ENCODE peak calls at places on chromosome 20, in seven cellular contexts. G, C, R, K, D, T and I are unnamed samples.

GRCh38 chr20:25320035-25320800 is 70.4 kb downstream of the ABHD12 start:
- DNase-seq in G (no peak), C (peak), R (peak), K (no peak), D (no peak), T (peak), I (no peak)

GRCh38 chr20:20679306-20679705 is 33.1 kb downstream of the RALGAPA2 start:
- DNase-seq in G (no peak), C (no peak), R (no peak), K (no peak), D (no peak), T (no peak), I (no peak)

GRCh38 chr20:31835977-31836852 is 9.2 kb downstream of the FOXS1 start:
- DNase-seq in G (peak), C (peak), R (peak), K (peak), D (peak), T (no peak), I (no peak)

GRCh38 chr20:37816003-37816402 is 86.9 kb upstream of the VSTM2L start:
- DNase-seq in G (no peak), C (no peak), R (no peak), K (no peak), D (no peak), T (no peak), I (no peak)

GRCh38 chr20:36573103-36573797 is at the start of gene TGIF2:
- DNase-seq in G (peak), C (peak), R (peak), K (peak), D (peak), T (peak), I (peak)

GRCh38 chr20:33433465-33433864 is 10.1 kb downstream of the SNTA1 start:
- DNase-seq in G (no peak), C (no peak), R (no peak), K (peak), D (no peak), T (no peak), I (no peak)

GRCh38 chr20:39318911-39319310 is 356.8 kb downstream of the DHX35 start:
- DNase-seq in G (no peak), C (no peak), R (no peak), K (no peak), D (no peak), T (no peak), I (no peak)

GRCh38 chr20:10661261-10661660 is 12.5 kb downstream of the JAG1 start:
- DNase-seq in G (no peak), C (no peak), R (no peak), K (no peak), D (no peak), T (no peak), I (no peak)

GRCh38 chr20:60361761-60362410 is 403.7 kb downstream of the CDH26 start:
- DNase-seq in G (no peak), C (no peak), R (no peak), K (no peak), D (no peak), T (no peak), I (no peak)

GRCh38 chr20:20130399-20130798 is 78.1 kb downstream of the CFAP61 start:
- DNase-seq in G (peak), C (no peak), R (no peak), K (no peak), D (no peak), T (no peak), I (no peak)

GRCh38 chr20:572752-573151 is 29.2 kb upstream of the CSNK2A1 start:
- DNase-seq in G (no peak), C (no peak), R (no peak), K (peak), D (no peak), T (no peak), I (no peak)

GRCh38 chr20:3681931-3682820 is at the start of gene ADAM33:
- DNase-seq in G (no peak), C (peak), R (peak), K (peak), D (peak), T (no peak), I (no peak)

GRCh38 chr20:43917380-43917779 is 2.7 kb downstream of the TOX2 start:
- DNase-seq in G (no peak), C (no peak), R (no peak), K (no peak), D (no peak), T (no peak), I (no peak)
- H3K4me3 ChIP-seq in G (no peak), C (no peak), R (no peak), K (no peak), D (no peak), T (no peak), I (peak)

GRCh38 chr20:62134735-62135231 is 8.4 kb downstream of the PSMA7 start:
- DNase-seq in G (no peak), C (peak), R (peak), K (no peak), D (no peak), T (no peak), I (no peak)

GRCh38 chr20:62133864-62134263 is 9.3 kb downstream of the PSMA7 start:
- DNase-seq in G (no peak), C (no peak), R (no peak), K (no peak), D (no peak), T (no peak), I (no peak)

GRCh38 chr20:62137092-62137384 is 6.2 kb downstream of the PSMA7 start:
- DNase-seq in G (no peak), C (no peak), R (no peak), K (no peak), D (no peak), T (no peak), I (no peak)

GRCh38 chr20:62136283-62137091 is 6.7 kb downstream of the PSMA7 start:
- DNase-seq in G (peak), C (peak), R (peak), K (peak), D (peak), T (peak), I (no peak)

DNA sequence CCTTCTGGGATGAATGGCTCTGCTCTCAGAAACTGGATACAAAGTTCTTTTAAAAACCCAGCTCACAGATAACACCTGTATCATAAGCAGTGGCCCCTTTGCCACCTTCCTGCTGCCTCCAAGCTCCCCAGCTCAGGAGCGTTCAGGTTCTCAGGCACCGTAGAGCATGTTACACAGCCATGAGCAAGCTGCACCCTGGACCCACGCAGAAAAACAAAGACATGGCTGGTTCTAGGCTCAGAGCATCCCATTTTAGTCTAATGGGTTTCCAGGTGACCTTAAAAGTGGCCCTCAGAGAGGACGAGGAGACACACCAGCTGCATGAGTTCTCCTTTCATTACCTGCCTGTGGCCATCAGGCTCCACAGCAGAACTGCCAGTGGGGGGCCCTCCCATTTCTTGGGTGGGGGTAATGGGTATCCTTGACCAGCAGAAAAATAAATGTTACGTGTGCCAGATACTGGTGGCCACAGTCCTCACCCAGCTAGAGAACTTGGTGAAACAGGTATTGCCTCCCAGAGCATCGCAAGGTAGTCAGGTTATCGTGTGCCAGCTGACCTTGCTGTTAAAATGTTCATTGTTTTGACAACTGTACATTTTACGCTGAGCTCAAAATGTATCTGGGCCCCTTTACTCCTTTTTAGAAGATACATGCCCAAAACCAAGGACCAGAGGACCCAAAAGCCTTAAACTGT is 7.5 kb downstream of the PSMA7 start:
- DNase-seq in G (no peak), C (no peak), R (no peak), K (no peak), D (no peak), T (no peak), I (no peak)
- TF ChIP-seq POLR2A in G (no peak), C (no peak), R (no peak), K (no peak), D (no peak), T (no peak), I (no peak)

GRCh38 chr20:9508240-9508661 is 6.1 kb upstream of the LAMP5 start:
- DNase-seq in G (no peak), C (no peak), R (no peak), K (no peak), D (no peak), T (no peak), I (no peak)
- H3K4me3 ChIP-seq in G (no peak), C (no peak), R (no peak), K (no peak), D (no peak), T (no peak), I (no peak)

GRCh38 chr20:62705626-62706025 is 3.0 kb upstream of the NTSR1 start:
- DNase-seq in G (no peak), C (no peak), R (no peak), K (no peak), D (no peak), T (no peak), I (no peak)

GRCh38 chr20:62703853-62704228 is 4.8 kb upstream of the NTSR1 start:
- DNase-seq in G (no peak), C (no peak), R (no peak), K (no peak), D (no peak), T (no peak), I (no peak)

GRCh38 chr20:62702886-62703852 is 5.5 kb upstream of the NTSR1 start:
- DNase-seq in G (peak), C (no peak), R (no peak), K (no peak), D (no peak), T (no peak), I (no peak)

GRCh38 chr20:62706344-62706743 is 2.3 kb upstream of the NTSR1 start:
- DNase-seq in G (no peak), C (no peak), R (no peak), K (no peak), D (no peak), T (no peak), I (no peak)

GRCh38 chr20:62704341-62704948 is 4.2 kb upstream of the NTSR1 start:
- DNase-seq in G (peak), C (peak), R (peak), K (peak), D (peak), T (peak), I (peak)
- TF ChIP-seq POLR2A in G (no peak), C (no peak), R (no peak), K (no peak), D (no peak), T (no peak), I (no peak)

GRCh38 chr20:63009988-63010769 is 3.4 kb upstream of the BHLHE23 start:
- DNase-seq in G (no peak), C (no peak), R (no peak), K (no peak), D (peak), T (peak), I (no peak)
- H3K4me3 ChIP-seq in G (no peak), C (no peak), R (no peak), K (no peak), D (no peak), T (peak), I (no peak)

GRCh38 chr20:58994390-58995159 is 12.5 kb downstream of the CTSZ start:
- DNase-seq in G (no peak), C (no peak), R (no peak), K (peak), D (no peak), T (peak), I (no peak)

GRCh38 chr20:58993332-58994248 is 12.5 kb downstream of the NELFCD start:
- DNase-seq in G (no peak), C (no peak), R (peak), K (no peak), D (no peak), T (peak), I (no peak)

GRCh38 chr20:58996226-58996611 is 10.8 kb downstream of the CTSZ start:
- DNase-seq in G (no peak), C (no peak), R (no peak), K (no peak), D (no peak), T (no peak), I (no peak)

GRCh38 chr20:58997141-58997770 is 9.8 kb downstream of the CTSZ start:
- DNase-seq in G (no peak), C (no peak), R (no peak), K (peak), D (no peak), T (no peak), I (no peak)

GRCh38 chr20:58995461-58996225 is 11.4 kb downstream of the CTSZ start:
- DNase-seq in G (no peak), C (no peak), R (no peak), K (peak), D (no peak), T (peak), I (no peak)
- TF ChIP-seq POLR2A in G (no peak), C (no peak), R (no peak), K (no peak), D (no peak), T (no peak), I (no peak)

GRCh38 chr20:63980806-63981728 is at the start of gene PRPF6:
- DNase-seq in G (peak), C (peak), R (peak), K (peak), D (peak), T (peak), I (peak)

GRCh38 chr20:63978319-63979220 is 872 bp downstream of the SAMD10 start:
- DNase-seq in G (no peak), C (peak), R (peak), K (peak), D (peak), T (peak), I (no peak)

GRCh38 chr20:63979221-63979548 is 257 bp downstream of the SAMD10 start:
- DNase-seq in G (no peak), C (no peak), R (no peak), K (no peak), D (no peak), T (no peak), I (no peak)

GRCh38 chr20:63979549-63980316 is at the start of gene SAMD10:
- DNase-seq in G (no peak), C (no peak), R (peak), K (no peak), D (peak), T (peak), I (no peak)

GRCh38 chr20:63980317-63980805 is 571 bp upstream of the PRPF6 start:
- DNase-seq in G (no peak), C (no peak), R (no peak), K (no peak), D (no peak), T (no peak), I (no peak)
- H3K4me3 ChIP-seq in G (peak), C (peak), R (peak), K (peak), D (peak), T (peak), I (peak)

DNA sequence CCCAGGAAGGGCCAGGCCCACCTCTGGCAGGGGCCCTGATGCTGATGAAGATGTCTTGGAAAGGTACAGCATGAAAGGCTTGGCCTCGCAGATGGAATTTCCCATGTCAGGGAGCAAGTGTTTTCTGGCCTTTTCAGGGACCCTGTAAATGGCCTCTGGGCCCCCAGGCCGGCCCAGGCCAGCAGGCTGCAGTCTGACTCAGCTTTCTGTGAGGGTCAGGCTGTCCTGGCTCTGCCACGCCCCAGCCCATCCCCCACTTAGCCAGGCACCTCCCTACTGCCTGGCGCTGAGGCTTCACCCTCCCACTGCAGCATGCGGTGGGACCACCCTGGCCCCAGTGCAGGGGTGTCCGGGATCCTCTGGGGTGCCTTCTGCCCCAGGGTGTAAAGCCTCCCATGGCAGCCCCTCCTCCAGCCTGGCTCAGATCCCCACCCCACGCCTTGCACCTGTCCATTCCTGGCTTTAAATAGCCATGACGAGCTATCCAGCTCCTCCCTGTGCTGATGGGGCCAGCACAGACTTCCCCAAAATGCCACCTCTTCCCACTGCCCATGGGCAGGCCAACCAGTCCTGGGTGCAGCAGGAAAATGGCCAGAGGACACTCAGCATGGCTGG is 35.6 kb upstream of the GATA5 start:
- DNase-seq in G (no peak), C (no peak), R (no peak), K (no peak), D (no peak), T (no peak), I (no peak)
- TF ChIP-seq POLR2A in G (no peak), C (no peak), R (no peak), K (no peak), D (no peak), T (no peak), I (no peak)

GRCh38 chr20:49481116-49481515 is 1.4 kb downstream of the KCNB1 start:
- DNase-seq in G (no peak), C (no peak), R (no peak), K (no peak), D (no peak), T (no peak), I (no peak)

GRCh38 chr20:49479785-49480184 is 2.7 kb downstream of the KCNB1 start:
- DNase-seq in G (no peak), C (no peak), R (no peak), K (no peak), D (no peak), T (no peak), I (no peak)

GRCh38 chr20:49482173-49482572 is 295 bp downstream of the KCNB1 start:
- DNase-seq in G (no peak), C (no peak), R (no peak), K (no peak), D (no peak), T (no peak), I (no peak)

GRCh38 chr20:49478754-49479689 is 3.4 kb downstream of the KCNB1 start:
- DNase-seq in G (no peak), C (no peak), R (no peak), K (no peak), D (no peak), T (no peak), I (no peak)

DNA sequence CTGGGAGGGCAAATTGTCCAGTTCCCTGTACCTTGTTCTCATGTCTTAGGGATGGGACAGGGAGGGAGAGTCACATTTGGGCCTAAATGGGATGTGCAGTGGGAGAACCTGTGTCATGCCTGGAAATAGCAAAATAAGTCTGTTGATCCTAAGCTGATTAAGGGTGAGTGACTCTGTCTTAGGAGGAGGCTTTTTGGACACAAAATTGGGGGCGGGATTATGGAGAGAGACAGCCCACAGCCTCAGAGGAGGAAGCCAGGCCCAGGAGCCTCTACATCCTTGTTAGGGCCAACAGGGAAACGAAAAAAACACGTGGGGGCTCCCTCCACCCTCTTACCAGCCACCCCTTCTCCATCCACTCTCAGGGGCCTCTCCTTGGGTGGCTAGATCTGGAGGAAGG is 2.2 kb downstream of the KCNB1 start:
- DNase-seq in G (no peak), C (no peak), R (no peak), K (no peak), D (no peak), T (no peak), I (no peak)
- H3K4me3 ChIP-seq in G (no peak), C (no peak), R (no peak), K (no peak), D (no peak), T (no peak), I (no peak)

DNA sequence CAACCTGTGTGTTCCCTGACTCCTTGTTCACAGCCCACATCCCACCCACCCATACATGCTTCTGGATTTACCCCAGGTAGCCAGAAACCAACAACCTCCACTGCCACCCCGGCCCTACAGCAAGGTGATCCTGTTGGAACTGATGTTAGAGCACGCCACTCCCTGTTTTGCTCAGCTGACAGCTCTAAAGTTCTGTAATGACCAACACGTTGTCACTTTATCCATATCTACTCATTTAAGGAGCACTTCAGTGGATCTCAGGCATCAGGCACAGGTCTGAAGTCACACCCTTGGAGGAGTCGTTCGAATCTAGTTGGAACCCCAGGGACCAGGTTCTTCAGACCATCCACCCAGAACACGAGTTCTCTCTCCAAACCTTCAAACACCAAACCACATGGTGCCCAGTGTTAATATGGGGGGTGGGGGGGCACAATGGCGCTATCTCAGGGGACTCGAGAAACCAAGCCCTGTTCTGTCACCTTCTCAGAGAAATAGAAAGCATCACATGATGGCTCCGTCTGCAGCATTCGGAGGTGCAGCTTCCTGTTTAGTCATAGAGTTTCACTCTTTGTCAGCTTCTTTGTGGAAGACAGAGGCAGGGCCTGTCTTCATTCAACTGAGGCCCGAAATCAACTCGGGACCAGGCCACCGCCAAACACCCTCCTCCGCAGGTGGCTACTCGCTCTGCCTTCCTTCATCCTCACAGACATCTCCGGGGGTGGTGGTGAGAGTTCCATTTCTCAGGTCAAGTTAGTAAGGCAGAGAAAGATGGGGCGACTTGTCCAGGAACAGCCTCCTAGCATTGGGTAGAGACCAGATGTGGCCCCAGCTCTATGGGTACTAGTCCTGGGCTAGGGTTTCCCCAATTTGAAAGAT is 142.2 kb downstream of the NFATC2 start:
- DNase-seq in G (no peak), C (no peak), R (no peak), K (no peak), D (peak), T (peak), I (peak)
- TF ChIP-seq POLR2A in G (no peak), C (no peak), R (no peak), K (no peak), D (no peak), T (no peak), I (no peak)